ENCODE peak calls at places on chromosomes 4 and X, in four cellular contexts. E is stomach, F is A549, M is HepG2. N is an unnamed sample.

GRCh38 chrX:15678339-15678738 is 13.7 kb upstream of the CLTRN start:
- DNase-seq in E (no peak), F (no peak), M (no peak), N (no peak)

GRCh38 chr4:7719354-7720174 is 220.1 kb downstream of the AFAP1 start:
- DNase-seq in E (peak), F (peak), M (peak), N (peak)

GRCh38 chr4:7383251-7383650 is 51.5 kb downstream of the PSAPL1 start:
- DNase-seq in E (no peak), F (no peak), M (no peak), N (no peak)

GRCh38 chr4:120664851-120665250 is 257.7 kb downstream of the PRDM5 start:
- DNase-seq in E (no peak), F (no peak), M (no peak), N (no peak)

GRCh38 chrX:111467896-111468295 is 43.5 kb upstream of the SERTM2 start:
- DNase-seq in E (no peak), F (no peak), M (no peak), N (no peak)

GRCh38 chr4:61678297-61678696 is 478.2 kb downstream of the ADGRL3 start:
- DNase-seq in E (no peak), F (no peak), M (no peak), N (no peak)

GRCh38 chr4:165864228-165864627 is 8.8 kb upstream of the TLL1 start:
- DNase-seq in E (no peak), F (no peak), M (peak), N (no peak)

GRCh38 chr4:13509442-13509841 is 25.3 kb upstream of the RAB28 start:
- DNase-seq in E (no peak), F (no peak), M (no peak), N (no peak)

GRCh38 chr4:4200624-4201023 is 26.1 kb downstream of the OTOP1 start:
- DNase-seq in E (no peak), F (no peak), M (no peak), N (no peak)

GRCh38 chrX:132426695-132427281 is 62.0 kb downstream of the MBNL3 start:
- DNase-seq in E (no peak), F (no peak), M (no peak), N (no peak)

GRCh38 chr4:7327341-7327885 is 107.3 kb downstream of the PSAPL1 start:
- DNase-seq in E (no peak), F (no peak), M (no peak), N (no peak)

GRCh38 chr4:100738388-100739165 is 220.8 kb upstream of the EMCN start:
- DNase-seq in E (peak), F (peak), M (no peak), N (no peak)

GRCh38 chr4:15956179-15956850 is 6.7 kb downstream of the FGFBP2 start:
- DNase-seq in E (peak), F (peak), M (peak), N (peak)

GRCh38 chrX:119685225-119686066 is 7.5 kb downstream of the SEPTIN6 start:
- DNase-seq in E (no peak), F (no peak), M (no peak), N (peak)

GRCh38 chrX:139720136-139720535 is 12.2 kb upstream of the MCF2 start:
- DNase-seq in E (no peak), F (peak), M (peak), N (no peak)

GRCh38 chrX:1249101-1249887 is 19.3 kb upstream of the CSF2RA start:
- DNase-seq in E (peak), F (no peak), M (peak), N (no peak)

GRCh38 chr4:18022572-18023039 is 1.1 kb upstream of the LCORL start:
- DNase-seq in E (no peak), F (no peak), M (no peak), N (no peak)

GRCh38 chr4:148007303-148007702 is 275.4 kb downstream of the ARHGAP10 start:
- DNase-seq in E (no peak), F (peak), M (no peak), N (no peak)

GRCh38 chr4:6221851-6222760 is 21.8 kb upstream of the JAKMIP1 start:
- DNase-seq in E (peak), F (no peak), M (no peak), N (no peak)

GRCh38 chrX:23908219-23909003 is 605 bp downstream of the CXorf58 start:
- DNase-seq in E (no peak), F (no peak), M (no peak), N (no peak)

GRCh38 chr4:6891436-6892170 is 18.0 kb upstream of the TBC1D14 start:
- DNase-seq in E (peak), F (no peak), M (no peak), N (no peak)

GRCh38 chr4:8537041-8537461 is 43.1 kb upstream of the GPR78 start:
- DNase-seq in E (peak), F (peak), M (peak), N (peak)

GRCh38 chr4:76726141-76726540 is 171.8 kb downstream of the SOWAHB start:
- DNase-seq in E (no peak), F (no peak), M (no peak), N (no peak)

GRCh38 chrX:15908891-15909290 is 54.3 kb upstream of the AP1S2 start:
- DNase-seq in E (no peak), F (no peak), M (peak), N (no peak)

GRCh38 chr4:128916832-128917231 is 107.3 kb downstream of the JADE1 start:
- DNase-seq in E (no peak), F (no peak), M (no peak), N (no peak)

GRCh38 chr4:183444953-183445543 is 612 bp downstream of the CDKN2AIP start:
- DNase-seq in E (peak), F (peak), M (no peak), N (peak)

GRCh38 chrX:134718329-134719317 is 60.4 kb upstream of the PLAC1 start:
- DNase-seq in E (peak), F (peak), M (no peak), N (peak)

GRCh38 chrX:132181364-132181763 is 37.9 kb downstream of the RAP2C start:
- DNase-seq in E (peak), F (no peak), M (no peak), N (no peak)

GRCh38 chr4:150152764-150153163 is 74.5 kb downstream of the DCLK2 start:
- DNase-seq in E (no peak), F (no peak), M (no peak), N (no peak)

GRCh38 chr4:128770807-128771206 is 38.7 kb upstream of the JADE1 start:
- DNase-seq in E (no peak), F (no peak), M (no peak), N (no peak)

GRCh38 chr4:167339781-167340180 is 105.5 kb upstream of the SPOCK3 start:
- DNase-seq in E (no peak), F (no peak), M (no peak), N (no peak)

GRCh38 chr4:78293348-78293747 is 236.2 kb downstream of the FRAS1 start:
- DNase-seq in E (no peak), F (no peak), M (no peak), N (no peak)

GRCh38 chr4:78291277-78291676 is 234.2 kb downstream of the FRAS1 start:
- DNase-seq in E (no peak), F (no peak), M (no peak), N (no peak)

GRCh38 chr4:78292336-78292735 is 235.2 kb downstream of the FRAS1 start:
- DNase-seq in E (no peak), F (no peak), M (no peak), N (no peak)

GRCh38 chr4:78296261-78296660 is 239.1 kb downstream of the FRAS1 start:
- DNase-seq in E (no peak), F (no peak), M (no peak), N (no peak)

DNA sequence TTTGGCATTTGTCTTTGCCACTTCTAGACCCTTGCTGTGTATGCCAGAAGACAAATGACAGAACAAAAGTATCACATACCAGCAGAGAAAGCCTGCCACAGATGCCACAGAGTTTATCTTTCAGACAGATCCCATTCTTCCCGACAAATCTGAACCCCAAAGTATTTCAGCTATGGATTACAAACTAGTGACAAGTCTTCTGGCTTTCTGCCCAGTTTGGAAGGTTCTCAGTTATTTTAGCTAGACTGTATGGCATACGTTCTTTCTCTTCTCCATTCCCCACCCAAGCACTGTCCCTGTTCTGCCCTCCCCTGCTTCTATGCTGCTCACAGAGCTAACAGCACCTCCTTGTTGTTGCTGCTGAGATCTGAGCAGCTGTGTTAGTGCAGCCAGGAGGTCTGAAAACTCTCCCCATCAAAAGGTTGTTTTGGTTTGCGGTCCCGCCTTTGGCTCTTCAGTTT is 236.7 kb downstream of the FRAS1 start:
- DNase-seq in E (no peak), F (no peak), M (no peak), N (no peak)
- TF ChIP-seq EP300 in E (no peak), F (no peak), M (no peak), N (no peak)

DNA sequence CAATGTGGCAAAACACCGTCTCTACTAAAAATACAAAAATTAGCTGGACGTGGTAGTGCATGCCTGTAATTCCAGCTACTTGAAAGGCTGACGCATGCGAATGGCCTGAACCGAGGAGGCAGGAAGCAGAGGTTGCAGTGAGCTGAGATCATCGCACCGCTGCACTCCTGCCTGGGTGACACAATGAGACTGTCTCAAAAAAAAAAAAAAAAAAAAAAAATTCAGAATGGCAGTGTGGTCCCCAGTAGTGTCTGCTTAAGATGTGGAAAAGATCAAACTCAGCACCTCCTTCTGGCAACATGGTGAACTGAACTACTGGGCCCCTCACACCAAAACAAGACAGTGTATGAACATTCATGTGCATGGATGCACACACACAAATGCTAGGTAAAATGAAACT is 32.2 kb downstream of the SMS start:
- DNase-seq in E (no peak), F (no peak), M (no peak), N (no peak)
- TF ChIP-seq CTCF in E (no peak), F (peak), M (no peak), N (no peak)

DNA sequence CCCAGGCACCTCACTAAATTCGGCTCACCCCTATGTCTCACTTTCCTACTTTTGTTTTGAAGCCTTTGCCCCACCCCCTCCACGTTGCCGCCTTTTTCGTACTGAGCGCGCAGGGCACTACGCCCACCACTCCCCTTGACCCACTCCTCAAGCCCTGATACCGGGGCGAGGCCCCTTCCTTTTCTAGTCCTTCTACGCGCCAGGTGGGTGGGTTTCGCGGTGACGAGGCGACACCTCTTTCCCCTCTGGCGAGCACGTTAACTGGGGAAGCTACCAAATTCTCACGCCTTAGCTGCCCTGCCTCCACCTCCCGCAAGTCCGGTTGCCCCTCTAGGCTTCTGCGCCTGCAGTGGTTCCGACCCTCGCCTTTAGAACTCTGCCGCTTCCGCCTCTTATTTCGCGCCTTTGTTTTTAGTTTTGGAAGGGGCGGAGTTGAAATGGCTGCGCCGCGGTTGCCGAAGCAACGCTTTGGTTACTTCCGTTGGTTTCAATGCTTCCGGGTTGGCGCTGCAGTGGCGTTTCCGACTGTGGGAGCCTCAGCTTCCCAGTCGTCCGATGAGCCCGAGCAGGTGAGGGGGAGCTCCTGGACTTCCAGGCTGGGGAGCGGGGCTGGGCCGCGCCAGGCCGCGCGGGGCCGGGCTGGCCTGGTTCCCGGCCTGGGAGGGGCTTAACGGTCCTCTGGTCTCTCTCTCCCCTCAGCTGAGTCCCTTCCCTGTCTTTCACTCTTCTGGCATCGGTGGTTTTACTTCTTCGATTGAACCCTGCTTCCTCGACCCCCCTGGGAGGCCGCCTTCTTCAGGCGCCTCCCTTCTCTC is at the start of gene SLC25A14:
- DNase-seq in E (peak), F (peak), M (peak), N (peak)
- TF ChIP-seq EP300 in E (no peak), F (no peak), M (no peak), N (peak)

GRCh38 chr4:2042207-2042946 is 16.8 kb upstream of the NAT8L start:
- DNase-seq in E (peak), F (no peak), M (no peak), N (no peak)
- TF ChIP-seq CTCF in E (no peak), F (no peak), M (no peak), N (no peak)